ENCODE peak calls at places on chromosome 21, in six cellular contexts. B is fibroblast of lung; P is BE2C; I is colonic mucosa; L is esophagus muscularis mucosa; U is CD4-positive, CD25-positive, alpha-beta regulatory T cell. S is an unnamed sample. For H3K4me1, the result is how much of the 10 kb centered on the place peaks cover.

GRCh38 chr21:33350676-33351075 is 25.9 kb downstream of the IFNAR1 start:
- DNase-seq in L (no peak), U (peak), I (no peak), P (no peak), B (no peak), S (no peak)

GRCh38 chr21:37208056-37208705 is 59.0 kb downstream of the VPS26C start:
- DNase-seq in I (no peak), L (no peak), B (no peak), P (peak), U (no peak), S (peak)

GRCh38 chr21:25568230-25568629 is 39.1 kb downstream of the MRPL39 start:
- DNase-seq in B (peak), L (no peak), P (no peak), U (no peak), I (peak), S (peak)

GRCh38 chr21:33402011-33402979 is 918 bp upstream of the IFNGR2 start:
- DNase-seq in U (no peak), I (peak), B (peak), L (peak), P (no peak), S (peak)

GRCh38 chr21:32297449-32297848 is 1.2 kb upstream of the MRAP start:
- DNase-seq in L (no peak), I (no peak), U (no peak), B (no peak), P (no peak), S (no peak)

GRCh38 chr21:37780991-37781983 is 135.0 kb downstream of the KCNJ6 start:
- DNase-seq in B (no peak), P (no peak), I (no peak), L (no peak), U (no peak), S (no peak)

GRCh38 chr21:33644383-33645074 is 2.2 kb downstream of the ITSN1 start:
- DNase-seq in B (peak), U (no peak), I (no peak), L (no peak), P (no peak), S (no peak)

GRCh38 chr21:35563885-35564451 is 496.4 kb downstream of the SETD4 start:
- DNase-seq in U (no peak), P (no peak), L (no peak), I (peak), B (peak), S (peak)

GRCh38 chr21:14531927-14532326 is 14.2 kb downstream of the SAMSN1 start:
- DNase-seq in I (no peak), U (no peak), L (no peak), P (no peak), B (no peak), S (no peak)

GRCh38 chr21:36696640-36697472 is 2.1 kb upstream of the SIM2 start:
- DNase-seq in P (no peak), L (no peak), U (no peak), I (no peak), B (no peak), S (no peak)

GRCh38 chr21:37297364-37297763 is 30.2 kb upstream of the VPS26C start:
- DNase-seq in I (no peak), L (no peak), B (no peak), P (no peak), U (no peak), S (no peak)

GRCh38 chr21:17782051-17782450 is 37.1 kb downstream of the C21orf91 start:
- DNase-seq in L (no peak), P (no peak), B (no peak), U (peak), I (no peak), S (no peak)

GRCh38 chr21:37181059-37181458 is 86.1 kb downstream of the VPS26C start:
- DNase-seq in U (no peak), I (no peak), L (no peak), B (no peak), P (no peak), S (no peak)

GRCh38 chr21:34296878-34297277 is 66.9 kb upstream of the KCNE2 start:
- DNase-seq in I (no peak), P (no peak), L (no peak), U (no peak), B (no peak), S (no peak)

GRCh38 chr21:37139902-37140301 is 66.8 kb downstream of the TTC3 start:
- DNase-seq in L (no peak), P (no peak), U (no peak), I (no peak), B (peak), S (no peak)

GRCh38 chr21:34129039-34129891 is 55.9 kb downstream of the MRPS6 start:
- DNase-seq in U (peak), I (peak), L (peak), B (peak), P (peak), S (no peak)

GRCh38 chr21:34204481-34205439 is 131.4 kb downstream of the MRPS6 start:
- DNase-seq in U (no peak), B (no peak), I (no peak), P (peak), L (no peak), S (no peak)

GRCh38 chr21:31493350-31493880 is 149.4 kb upstream of the TIAM1 start:
- DNase-seq in L (no peak), I (no peak), P (no peak), U (no peak), B (no peak), S (no peak)

GRCh38 chr21:36730291-36731281 is 31.7 kb downstream of the SIM2 start:
- DNase-seq in U (no peak), P (no peak), L (no peak), B (no peak), I (no peak), S (no peak)

GRCh38 chr21:32089771-32090170 is 189.1 kb downstream of the MIS18A start:
- DNase-seq in B (no peak), L (no peak), P (no peak), U (no peak), I (no peak), S (no peak)

GRCh38 chr21:33075128-33075527 is 5.2 kb downstream of the OLIG1 start:
- DNase-seq in B (no peak), L (no peak), I (no peak), P (no peak), U (no peak), S (no peak)

GRCh38 chr21:16046625-16047340 is 317.0 kb downstream of the USP25 start:
- DNase-seq in I (no peak), P (no peak), B (peak), U (no peak), L (no peak), S (no peak)

GRCh38 chr21:35989185-35989735 is 71.1 kb downstream of the SETD4 start:
- DNase-seq in I (no peak), L (peak), P (no peak), B (peak), U (no peak), S (peak)

GRCh38 chr21:31310750-31311149 is 33.3 kb downstream of the TIAM1 start:
- DNase-seq in L (no peak), U (no peak), I (no peak), B (peak), P (no peak), S (no peak)

GRCh38 chr21:32949701-32950100 is 76.0 kb upstream of the OLIG2 start:
- DNase-seq in P (no peak), I (no peak), B (no peak), L (no peak), U (no peak), S (no peak)

GRCh38 chr21:34814529-34814951 is 145.7 kb downstream of the CLIC6 start:
- DNase-seq in L (no peak), I (no peak), U (no peak), B (no peak), P (peak), S (no peak)

GRCh38 chr21:33682992-33683627 is 40.8 kb downstream of the ITSN1 start:
- DNase-seq in U (no peak), B (peak), I (no peak), P (no peak), L (no peak), S (no peak)

GRCh38 chr21:20253261-20253660 is 744.9 kb upstream of the NCAM2 start:
- DNase-seq in B (no peak), I (no peak), L (no peak), P (no peak), U (no peak), S (no peak)

GRCh38 chr21:18812308-18812707 is 408.7 kb upstream of the TMPRSS15 start:
- DNase-seq in B (no peak), U (no peak), P (no peak), I (no peak), L (no peak), S (no peak)

GRCh38 chr21:34884346-34884929 is 164.7 kb downstream of the RUNX1 start:
- DNase-seq in I (no peak), U (no peak), P (no peak), B (peak), L (peak), S (no peak)

GRCh38 chr21:33019885-33020557 is 5.7 kb upstream of the OLIG2 start:
- DNase-seq in U (no peak), L (no peak), P (no peak), I (no peak), B (no peak), S (no peak)

GRCh38 chr21:17780539-17780938 is 38.6 kb downstream of the C21orf91 start:
- DNase-seq in L (no peak), I (no peak), P (no peak), B (no peak), U (peak), S (no peak)

GRCh38 chr21:34994646-34995631 is 54.2 kb downstream of the RUNX1 start:
- DNase-seq in I (no peak), P (no peak), L (no peak), B (no peak), U (no peak), S (no peak)

GRCh38 chr21:25572895-25573310 is 34.4 kb downstream of the MRPL39 start:
- DNase-seq in I (no peak), L (no peak), U (peak), B (peak), P (no peak), S (no peak)

GRCh38 chr21:17359781-17360180 is 153.1 kb upstream of the CXADR start:
- DNase-seq in L (no peak), U (no peak), P (peak), I (no peak), B (no peak), S (no peak)

GRCh38 chr21:31337086-31337485 is 7.0 kb downstream of the TIAM1 start:
- DNase-seq in I (no peak), P (no peak), B (no peak), L (no peak), U (no peak), S (no peak)

GRCh38 chr21:14711287-14711686 is 165.2 kb upstream of the SAMSN1 start:
- DNase-seq in I (no peak), U (no peak), P (no peak), B (no peak), L (no peak), S (no peak)

GRCh38 chr21:26844258-26845065 is 747 bp downstream of the ADAMTS1 start:
- DNase-seq in L (no peak), B (peak), P (peak), I (peak), U (no peak), S (no peak)
- H3K4me1 ChIP-seq in L (under half), B (under half), P (under half), I (under half), U (under half), S (under half)

DNA sequence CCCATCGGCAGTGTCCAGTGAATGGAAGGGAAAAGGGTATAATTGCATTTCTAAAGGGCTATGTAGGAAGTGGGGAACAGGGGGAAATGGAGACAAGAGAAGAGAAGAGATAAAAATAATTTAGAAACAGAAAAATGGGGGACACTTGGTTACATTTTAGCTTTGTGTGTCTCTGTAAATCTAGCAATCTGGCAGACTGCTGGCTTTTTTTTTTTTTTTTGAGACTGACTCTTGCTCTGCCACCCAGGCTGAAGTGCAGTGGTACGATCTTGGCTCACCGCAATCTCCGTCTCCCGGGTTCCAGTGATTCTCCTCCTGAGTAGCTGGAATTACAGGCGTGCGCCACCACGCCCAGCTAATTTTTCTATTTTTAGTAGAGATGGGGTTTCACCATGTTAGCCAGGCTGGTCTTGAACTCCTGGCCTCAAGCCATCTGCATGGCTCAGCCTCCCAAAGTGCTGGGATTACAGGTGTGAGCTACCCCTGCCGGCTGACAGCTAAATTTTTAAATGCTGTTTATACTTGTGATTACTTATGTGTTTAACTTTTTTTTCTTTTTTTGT is 53.4 kb downstream of the AGPAT3 start:
- DNase-seq in U (no peak), I (no peak), B (no peak), L (no peak), P (no peak), S (no peak)
- H3K4me1 ChIP-seq in U (half or more), I (under half), B (under half), L (half or more), P (under half), S (under half)

GRCh38 chr21:38995755-38996154 is 187.5 kb downstream of the PSMG1 start:
- DNase-seq in U (no peak), I (peak), P (no peak), B (no peak), L (no peak), S (peak)
- H3K4me1 ChIP-seq in U (under half), I (under half), P (under half), B (under half), L (under half), S (under half)

DNA sequence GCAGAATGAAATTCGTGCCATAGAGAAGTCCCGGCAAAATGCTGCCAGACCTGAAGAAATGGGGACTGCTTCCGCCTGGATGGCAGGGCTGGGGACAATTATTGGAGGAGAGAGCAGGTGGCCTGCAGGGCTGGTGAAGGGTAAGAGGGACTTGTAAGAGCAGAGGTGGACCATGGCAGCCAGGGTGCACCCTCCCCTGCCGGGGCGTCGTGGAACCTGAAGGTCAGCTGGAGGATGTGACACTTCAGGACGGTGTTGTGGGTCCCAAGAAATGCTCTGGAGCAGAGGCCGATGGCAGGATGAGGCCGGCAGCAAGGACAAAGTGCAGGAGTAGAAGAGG is 40.3 kb downstream of the RIPK4 start:
- DNase-seq in P (no peak), B (no peak), U (no peak), I (no peak), L (no peak), S (no peak)
- H3K4me1 ChIP-seq in P (under half), B (under half), U (under half), I (under half), L (under half), S (under half)

DNA sequence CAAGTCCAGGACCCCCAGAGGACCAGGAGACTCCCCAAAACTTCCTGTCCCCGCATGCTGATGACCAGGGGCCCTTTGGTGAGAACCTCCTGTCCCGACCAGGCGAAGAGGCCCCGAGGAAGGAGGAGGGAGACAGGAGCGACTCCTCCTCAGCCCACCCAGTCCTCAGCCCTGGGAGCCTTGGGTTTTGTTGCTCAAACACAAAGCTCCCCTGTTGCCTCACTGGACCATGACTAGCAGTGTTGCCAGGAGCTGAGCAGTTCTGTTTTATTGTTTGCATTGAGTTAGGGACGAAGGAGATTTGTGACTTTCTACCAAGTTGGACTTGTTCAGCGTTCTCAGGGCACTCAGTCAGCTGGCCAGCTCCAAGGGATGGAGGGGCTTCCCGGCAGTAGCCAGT is 10.0 kb downstream of the UMODL1 start:
- DNase-seq in I (no peak), U (no peak), L (no peak), P (no peak), B (no peak), S (no peak)
- H3K4me1 ChIP-seq in I (under half), U (under half), L (under half), P (under half), B (under half), S (under half)

DNA sequence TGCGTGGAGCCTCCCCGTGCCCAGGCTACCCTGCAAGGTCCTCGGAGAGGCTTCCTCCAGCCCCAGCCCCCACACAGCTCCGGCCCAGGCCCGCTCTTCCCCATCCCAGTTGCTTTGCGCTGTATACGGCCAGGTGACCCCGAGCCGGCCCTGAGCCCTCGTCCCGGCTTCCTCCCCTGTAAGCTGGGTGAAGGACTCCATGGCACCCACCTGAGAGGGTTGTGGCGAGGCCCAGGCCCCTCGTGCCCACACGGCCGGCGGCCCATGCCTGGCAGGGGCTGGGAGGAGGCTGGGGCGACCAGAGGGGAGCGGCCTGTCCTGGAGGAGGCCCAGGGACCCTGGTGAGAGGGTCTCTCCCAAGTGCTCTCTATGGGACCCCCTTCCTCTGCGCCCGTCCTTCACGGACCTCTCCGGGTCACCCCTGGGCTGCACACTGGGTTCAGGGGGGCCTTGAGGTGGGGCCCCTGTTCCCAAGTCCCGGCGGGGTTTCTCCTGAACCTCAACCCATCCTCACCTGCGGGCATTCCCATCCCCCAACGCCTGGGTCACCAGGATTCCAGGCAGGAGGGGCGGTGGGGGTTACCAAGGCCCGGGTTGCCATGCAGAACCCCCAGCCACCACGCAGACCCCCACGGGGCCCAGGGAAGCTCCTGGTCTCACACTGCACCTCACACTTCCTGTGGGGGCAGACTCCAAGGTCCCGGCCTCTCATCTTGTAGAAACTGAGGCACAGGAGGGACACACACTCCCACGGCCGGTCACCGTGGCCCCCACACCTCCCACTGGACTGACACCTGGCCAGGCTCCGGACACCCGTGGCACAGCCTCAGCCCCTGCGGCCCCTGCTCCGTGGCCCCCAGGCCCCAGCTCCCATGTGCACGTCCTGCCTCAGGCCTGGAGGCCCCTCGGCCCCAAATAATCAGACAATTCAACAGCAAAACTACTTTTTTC is 25.3 kb downstream of the COL6A1 start:
- DNase-seq in B (no peak), I (peak), L (peak), P (peak), U (no peak), S (no peak)
- H3K4me1 ChIP-seq in B (under half), I (under half), L (under half), P (under half), U (under half), S (under half)

GRCh38 chr21:28459193-28459592 is 533.5 kb downstream of the LTN1 start:
- DNase-seq in B (peak), L (no peak), P (no peak), U (no peak), I (no peak), S (no peak)

GRCh38 chr21:28454978-28455600 is 537.6 kb downstream of the LTN1 start:
- DNase-seq in P (no peak), B (no peak), I (no peak), L (no peak), U (no peak), S (no peak)
- H3K4me1 ChIP-seq in P (under half), B (under half), I (under half), L (under half), U (under half), S (under half)

GRCh38 chr21:45323487-45324380 is 36.0 kb upstream of the POFUT2 start:
- DNase-seq in L (no peak), U (no peak), P (peak), I (no peak), B (peak), S (peak)

GRCh38 chr21:45324430-45325205 is 36.9 kb upstream of the POFUT2 start:
- DNase-seq in B (no peak), I (no peak), U (no peak), L (no peak), P (peak), S (no peak)

GRCh38 chr21:45320991-45321656 is 33.4 kb upstream of the POFUT2 start:
- DNase-seq in U (no peak), L (no peak), B (no peak), I (no peak), P (no peak), S (no peak)

GRCh38 chr21:45322231-45322959 is 34.7 kb upstream of the POFUT2 start:
- DNase-seq in U (peak), L (no peak), P (peak), B (no peak), I (no peak), S (no peak)

DNA sequence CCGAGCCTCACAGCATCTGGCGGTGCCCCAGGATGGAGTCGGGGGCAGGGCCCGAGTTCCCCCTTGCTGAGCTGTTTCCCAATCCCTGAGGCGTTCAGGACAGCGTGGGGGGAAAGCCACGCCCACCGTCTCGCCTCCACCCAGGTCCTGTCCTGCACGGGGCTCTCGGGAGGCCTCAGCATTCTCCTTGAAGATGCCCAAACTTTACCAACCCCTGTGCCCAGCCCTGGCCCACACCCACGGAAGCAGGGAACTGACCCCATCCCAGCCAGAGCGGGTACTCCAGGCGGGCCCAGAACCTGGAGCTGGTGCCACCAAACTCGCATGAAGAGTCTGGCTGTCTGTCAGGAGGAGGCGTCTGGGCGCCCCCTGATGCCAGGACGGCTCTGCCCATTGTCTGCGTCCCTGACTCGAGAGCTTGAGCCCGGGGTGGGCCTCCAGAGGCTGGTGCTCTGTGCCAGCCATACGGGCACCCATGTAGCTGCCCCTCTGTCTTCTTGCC is 35.3 kb upstream of the POFUT2 start:
- DNase-seq in L (no peak), I (no peak), B (peak), P (peak), U (no peak), S (no peak)
- H3K4me1 ChIP-seq in L (half or more), I (under half), B (under half), P (under half), U (under half), S (under half)